ENCODE peak calls at places on chromosomes 4 and X, in eight cellular contexts. P, L, X, A, M, F, T and K are unnamed samples.
A peak's percentile ranks its signal among the peaks of the same experiment; 100 is the strongest.

GRCh38 chr4:104942990-104943758 is 203.5 kb upstream of the TET2 start:
- DNase-seq in P (peak; percentile 25), L (peak; percentile 34), X (no peak), A (no peak), M (no peak), F (no peak), T (no peak), K (no peak)

GRCh38 chrX:50838820-50839600 is 25.0 kb upstream of the SHROOM4 start:
- DNase-seq in P (no peak), L (no peak), X (no peak), A (no peak), M (no peak), F (no peak), T (no peak), K (no peak)

GRCh38 chr4:25213327-25213979 is 20.4 kb upstream of the PI4K2B start:
- DNase-seq in P (no peak), L (no peak), X (no peak), A (no peak), M (no peak), F (no peak), T (no peak), K (no peak)

GRCh38 chr4:101853028-101853427 is 62.5 kb downstream of the BANK1 start:
- DNase-seq in P (no peak), L (no peak), X (no peak), A (no peak), M (no peak), F (no peak), T (no peak), K (no peak)

GRCh38 chrX:19673334-19674040 is 158.2 kb upstream of the MAP3K15 start:
- DNase-seq in P (no peak), L (no peak), X (peak; percentile 57), A (no peak), M (peak; percentile 93), F (no peak), T (no peak), K (peak; percentile 49)

GRCh38 chr4:15653864-15654391 is 1.2 kb downstream of the FBXL5 start:
- DNase-seq in P (peak; percentile 32), L (no peak), X (no peak), A (no peak), M (peak; percentile 68), F (peak; percentile 64), T (no peak), K (no peak)

GRCh38 chr4:22515145-22515887 is 550 bp downstream of the ADGRA3 start:
- DNase-seq in P (peak; percentile 34), L (peak; percentile 81), X (peak; percentile 52), A (no peak), M (peak; percentile 78), F (no peak), T (peak; percentile 23), K (peak; percentile 77)

GRCh38 chr4:128810331-128810870 is 901 bp downstream of the JADE1 start:
- DNase-seq in P (peak; percentile 27), L (peak; percentile 41), X (no peak), A (no peak), M (no peak), F (peak; percentile 74), T (no peak), K (peak; percentile 32)

GRCh38 chr4:169745291-169745690 is 12.5 kb downstream of the HPF1 start:
- DNase-seq in P (no peak), L (no peak), X (no peak), A (no peak), M (peak; percentile 54), F (no peak), T (no peak), K (no peak)

GRCh38 chrX:8783100-8784098 is 17.8 kb downstream of the FAM9A start:
- DNase-seq in P (peak; percentile 30), L (peak; percentile 37), X (peak; percentile 42), A (no peak), M (no peak), F (no peak), T (peak; percentile 31), K (no peak)

GRCh38 chr4:12126476-12126875 is 697.8 kb upstream of the HS3ST1 start:
- DNase-seq in P (no peak), L (no peak), X (no peak), A (no peak), M (no peak), F (no peak), T (no peak), K (no peak)

GRCh38 chrX:48747415-48748026 is 14.0 kb upstream of the GLOD5 start:
- DNase-seq in P (no peak), L (no peak), X (no peak), A (no peak), M (no peak), F (no peak), T (no peak), K (no peak)

GRCh38 chr4:184959786-184960185 is 58.5 kb upstream of the HELT start:
- DNase-seq in P (no peak), L (no peak), X (no peak), A (no peak), M (no peak), F (no peak), T (no peak), K (no peak)

GRCh38 chr4:186957952-186958555 is 234.4 kb upstream of the FAT1 start:
- DNase-seq in P (no peak), L (no peak), X (no peak), A (no peak), M (no peak), F (no peak), T (no peak), K (no peak)

GRCh38 chr4:60884545-60884944 is 315.6 kb upstream of the ADGRL3 start:
- DNase-seq in P (no peak), L (no peak), X (no peak), A (no peak), M (peak; percentile 13), F (no peak), T (no peak), K (no peak)

GRCh38 chr4:176340871-176341685 is 21.3 kb downstream of the SPCS3 start:
- DNase-seq in P (no peak), L (peak; percentile 30), X (no peak), A (no peak), M (peak; percentile 60), F (peak; percentile 63), T (no peak), K (no peak)

GRCh38 chr4:186118582-186118981 is 14.1 kb downstream of the FAM149A start:
- DNase-seq in P (no peak), L (no peak), X (no peak), A (no peak), M (no peak), F (no peak), T (no peak), K (no peak)

GRCh38 chr4:16544251-16544721 is 318.0 kb upstream of the TAPT1 start:
- DNase-seq in P (no peak), L (no peak), X (peak; percentile 68), A (no peak), M (no peak), F (no peak), T (no peak), K (no peak)

GRCh38 chr4:80360102-80360501 is 24.6 kb downstream of the CFAP299 start:
- DNase-seq in P (no peak), L (no peak), X (no peak), A (no peak), M (no peak), F (no peak), T (no peak), K (no peak)

GRCh38 chr4:143581331-143581961 is 67.9 kb downstream of the SMARCA5 start:
- DNase-seq in P (no peak), L (no peak), X (no peak), A (no peak), M (no peak), F (peak; percentile 4), T (no peak), K (no peak)

GRCh38 chrX:72110051-72110926 is 21.4 kb downstream of the RTL5 start:
- DNase-seq in P (no peak), L (no peak), X (no peak), A (no peak), M (no peak), F (no peak), T (no peak), K (no peak)

GRCh38 chr4:133597252-133597651 is 448.2 kb downstream of the PCDH10 start:
- DNase-seq in P (no peak), L (no peak), X (no peak), A (no peak), M (no peak), F (no peak), T (no peak), K (no peak)